ENCODE peak calls at places on chromosomes 13 and 19, in nine cellular contexts. J, D, X, T, K, F, Y, R and G are unnamed samples.

GRCh38 chr13:61410669-61411297 is 4.9 kb downstream of the PCDH20 start:
- DNase-seq in J (no peak), D (no peak), X (no peak), T (peak; percentile 9), K (peak; percentile 24), F (peak; percentile 2), Y (no peak), R (no peak), G (no peak)

GRCh38 chr19:23241433-23241832 is 8.8 kb downstream of the ZNF724 start:
- DNase-seq in J (no peak), D (no peak), X (no peak), T (no peak), K (no peak), F (no peak), Y (no peak), R (no peak), G (no peak)

GRCh38 chr13:44004881-44005280 is 125.2 kb downstream of the LACC1 start:
- DNase-seq in J (no peak), D (no peak), X (no peak), T (peak; percentile 17), K (peak; percentile 67), F (no peak), Y (no peak), R (no peak), G (no peak)

GRCh38 chr13:39578821-39579291 is 24.1 kb downstream of the LHFPL6 start:
- DNase-seq in J (no peak), D (no peak), X (no peak), T (no peak), K (no peak), F (no peak), Y (no peak), R (no peak), G (no peak)

GRCh38 chr13:39815345-39816111 is 160.1 kb downstream of the COG6 start:
- DNase-seq in J (peak; percentile 57), D (no peak), X (no peak), T (peak; percentile 37), K (peak; percentile 79), F (no peak), Y (no peak), R (no peak), G (no peak)

GRCh38 chr19:33303791-33304759 is 1.7 kb upstream of the CEBPA start:
- DNase-seq in J (no peak), D (no peak), X (no peak), T (peak; percentile 25), K (no peak), F (no peak), Y (no peak), R (no peak), G (no peak)

GRCh38 chr13:43988302-43988701 is 108.6 kb downstream of the LACC1 start:
- DNase-seq in J (no peak), D (no peak), X (no peak), T (no peak), K (no peak), F (no peak), Y (no peak), R (no peak), G (no peak)

GRCh38 chr19:925912-926594 is at the start of gene ARID3A:
- DNase-seq in J (no peak), D (peak; percentile 48), X (no peak), T (no peak), K (no peak), F (no peak), Y (peak; percentile 50), R (no peak), G (no peak)

GRCh38 chr13:99382428-99383133 is 75.4 kb upstream of the GPR183 start:
- DNase-seq in J (no peak), D (no peak), X (no peak), T (no peak), K (no peak), F (no peak), Y (no peak), R (no peak), G (no peak)

GRCh38 chr13:113819341-113819730 is 44.5 kb downstream of the GAS6 start:
- DNase-seq in J (no peak), D (no peak), X (no peak), T (no peak), K (no peak), F (no peak), Y (no peak), R (no peak), G (no peak)

GRCh38 chr19:5293607-5294089 is 47.0 kb downstream of the PTPRS start:
- DNase-seq in J (no peak), D (no peak), X (no peak), T (peak; percentile 41), K (no peak), F (no peak), Y (peak; percentile 61), R (peak; percentile 74), G (no peak)

GRCh38 chr19:6100284-6100915 is 9.9 kb downstream of the RFX2 start:
- DNase-seq in J (no peak), D (no peak), X (peak; percentile 37), T (no peak), K (peak; percentile 74), F (no peak), Y (no peak), R (no peak), G (no peak)

GRCh38 chr13:32427852-32428580 is at the start of gene N4BP2L1:
- DNase-seq in J (peak; percentile 86), D (peak; percentile 64), X (peak; percentile 77), T (no peak), K (peak; percentile 56), F (no peak), Y (no peak), R (peak; percentile 48), G (peak; percentile 39)

GRCh38 chr13:113125506-113126264 is 3.1 kb downstream of the F10 start:
- DNase-seq in J (no peak), D (no peak), X (no peak), T (no peak), K (no peak), F (no peak), Y (no peak), R (no peak), G (no peak)

GRCh38 chr13:94323746-94324408 is 155.6 kb downstream of the DCT start:
- DNase-seq in J (no peak), D (no peak), X (no peak), T (no peak), K (no peak), F (no peak), Y (no peak), R (no peak), G (no peak)

DNA sequence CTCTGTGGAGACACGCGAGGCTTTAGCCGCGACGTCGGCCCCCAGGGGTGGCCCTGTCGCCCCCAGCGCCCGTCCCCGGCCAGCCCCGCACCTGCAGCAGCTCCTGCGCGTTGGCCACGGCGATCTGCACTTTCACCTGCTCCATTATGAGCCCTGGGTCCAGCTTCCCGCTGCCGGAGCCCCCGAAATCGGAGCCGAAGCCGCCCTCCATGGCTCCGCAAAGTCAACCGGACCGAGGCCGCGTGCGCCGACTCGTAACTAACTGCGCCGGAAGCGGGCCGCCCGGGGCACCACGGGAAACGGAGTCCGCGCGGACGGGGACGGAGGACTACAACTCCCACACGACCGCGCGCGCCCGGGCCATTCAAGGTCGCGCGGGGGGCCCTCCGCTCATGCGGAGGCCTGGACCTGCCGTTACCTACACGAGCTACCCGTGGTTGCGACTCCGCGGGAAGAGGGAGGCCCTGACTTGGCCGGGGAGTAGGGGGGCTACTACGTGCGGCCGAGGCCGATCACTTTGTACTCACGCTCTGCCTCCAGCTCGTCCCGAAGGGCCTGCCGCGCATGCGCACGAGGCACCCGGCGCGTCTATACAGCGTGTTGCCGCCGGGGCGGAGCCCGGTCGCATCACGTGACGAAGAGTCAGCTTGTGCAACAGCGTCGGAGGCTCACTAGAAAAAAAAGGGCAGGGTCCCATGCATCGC is at the start of gene TIMM13:
- DNase-seq in J (peak; percentile 97), D (peak; percentile 96), X (peak; percentile 99), T (peak; percentile 98), K (peak; percentile 98), F (peak; percentile 88), Y (peak; percentile 93), R (peak; percentile 98), G (peak; percentile 91)
- TF ChIP-seq CTCF in J (no peak), D (no peak), X (no peak), T (no peak), K (no peak), F (no peak), Y (no peak), R (no peak), G (no peak)

DNA sequence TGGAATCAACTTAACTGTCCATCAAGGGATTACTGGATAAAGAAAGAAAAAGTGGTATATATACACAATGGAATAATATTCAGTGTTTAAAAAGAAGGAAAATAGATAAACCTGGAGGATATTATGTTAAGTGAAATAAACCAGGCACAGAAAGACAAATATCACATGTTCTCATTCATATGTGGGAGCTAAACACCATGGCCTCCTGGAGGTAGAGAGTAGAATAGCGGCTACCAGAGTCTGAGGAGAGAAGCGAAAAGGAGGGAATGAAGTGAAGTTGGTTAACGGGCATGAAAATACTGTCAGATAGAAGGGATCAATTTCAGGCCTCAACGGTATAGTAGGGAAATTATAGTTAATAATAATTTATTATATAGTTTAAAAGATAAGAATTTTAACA is 147.5 kb upstream of the OBI1 start:
- DNase-seq in J (no peak), D (no peak), X (no peak), T (no peak), K (peak; percentile 11), F (no peak), Y (no peak), R (no peak), G (no peak)
- TF ChIP-seq CTCF in J (no peak), D (peak; percentile 33), X (no peak), T (peak; percentile 33), K (peak; percentile 5), F (peak; percentile 53), Y (peak; percentile 46), R (no peak), G (no peak)

GRCh38 chr13:77507931-77508776 is 27.4 kb upstream of the SCEL start:
- DNase-seq in J (no peak), D (no peak), X (no peak), T (peak; percentile 61), K (peak; percentile 90), F (peak; percentile 42), Y (no peak), R (no peak), G (peak; percentile 21)

GRCh38 chr13:77503398-77503797 is 32.1 kb upstream of the SCEL start:
- DNase-seq in J (no peak), D (no peak), X (no peak), T (no peak), K (no peak), F (no peak), Y (no peak), R (no peak), G (no peak)

GRCh38 chr13:77510156-77510555 is 25.4 kb upstream of the SCEL start:
- DNase-seq in J (no peak), D (no peak), X (no peak), T (no peak), K (no peak), F (no peak), Y (no peak), R (no peak), G (no peak)

GRCh38 chr13:77509221-77509620 is 26.3 kb upstream of the SCEL start:
- DNase-seq in J (no peak), D (no peak), X (no peak), T (no peak), K (peak; percentile 87), F (no peak), Y (no peak), R (no peak), G (no peak)

GRCh38 chr13:77506874-77507273 is 28.6 kb upstream of the SCEL start:
- DNase-seq in J (no peak), D (no peak), X (no peak), T (no peak), K (peak; percentile 58), F (peak; percentile 7), Y (no peak), R (no peak), G (no peak)
- TF ChIP-seq CTCF in J (no peak), D (peak; percentile 32), X (no peak), T (no peak), K (peak; percentile 3), F (peak; percentile 40), Y (peak; percentile 55), R (peak; percentile 29), G (no peak)

GRCh38 chr13:24627090-24627714 is 53.0 kb upstream of the ATP12A start:
- DNase-seq in J (no peak), D (no peak), X (no peak), T (no peak), K (no peak), F (peak; percentile 4), Y (peak; percentile 78), R (peak; percentile 79), G (no peak)
- TF ChIP-seq CTCF in J (no peak), D (peak; percentile 65), X (no peak), T (peak; percentile 67), K (peak; percentile 67), F (peak; percentile 76), Y (peak; percentile 80), R (peak; percentile 91), G (no peak)